ENCODE peak calls at places on chromosomes 3 and 15, in seven cellular contexts. E is endothelial cell, V is AG04450, S is hepatocyte, G is psoas muscle, O is mesothelial cell of epicardium, U is RWPE1. M is an unnamed sample.

GRCh38 chr3:135992072-135992471 is 26.5 kb downstream of the PPP2R3A start:
- DNase-seq in E (no peak), S (no peak), O (no peak), V (peak; percentile 53), U (peak; percentile 68), G (no peak), M (no peak)

GRCh38 chr15:34621675-34622074 is 38.2 kb upstream of the GOLGA8B start:
- DNase-seq in S (no peak), O (no peak), G (no peak), E (no peak), U (peak; percentile 10), V (no peak), M (no peak)

GRCh38 chr3:122589297-122589696 is 11.8 kb downstream of the PARP15 start:
- DNase-seq in U (no peak), S (no peak), G (no peak), E (no peak), O (no peak), V (no peak), M (no peak)

GRCh38 chr3:149471991-149472390 is 2.5 kb upstream of the TM4SF4 start:
- DNase-seq in O (no peak), U (no peak), G (no peak), E (no peak), S (no peak), V (no peak), M (peak; percentile 73)

GRCh38 chr3:141690366-141691072 is 47.6 kb upstream of the RNF7 start:
- DNase-seq in U (no peak), V (no peak), E (no peak), G (no peak), O (no peak), S (no peak), M (no peak)

GRCh38 chr3:157958471-157958870 is 147.7 kb downstream of the SHOX2 start:
- DNase-seq in O (no peak), E (no peak), V (no peak), U (no peak), S (no peak), G (no peak), M (no peak)

GRCh38 chr15:39592500-39592899 is 11.6 kb downstream of the THBS1 start:
- DNase-seq in G (no peak), E (no peak), V (no peak), S (no peak), O (no peak), U (no peak), M (no peak)

GRCh38 chr3:38247366-38248035 is 18.1 kb upstream of the SLC22A13 start:
- DNase-seq in E (no peak), U (peak; percentile 81), O (no peak), S (peak; percentile 26), V (peak; percentile 64), G (no peak), M (peak; percentile 15)

GRCh38 chr15:66024998-66025397 is 155.7 kb downstream of the RAB11A start:
- DNase-seq in O (peak; percentile 82), U (peak; percentile 17), V (no peak), E (no peak), S (peak; percentile 63), G (no peak), M (no peak)

GRCh38 chr15:72155021-72155621 is 36.9 kb downstream of the SENP8 start:
- DNase-seq in E (no peak), O (peak; percentile 76), U (peak; percentile 81), G (peak; percentile 57), V (no peak), S (peak; percentile 64), M (peak; percentile 94)

GRCh38 chr3:4981688-4982494 is 2.7 kb downstream of the BHLHE40 start:
- DNase-seq in O (no peak), S (peak; percentile 66), E (peak; percentile 33), V (no peak), G (no peak), U (no peak), M (no peak)

GRCh38 chr3:7444886-7445285 is 584.0 kb downstream of the GRM7 start:
- DNase-seq in V (no peak), G (no peak), E (no peak), O (no peak), S (no peak), U (no peak), M (no peak)

GRCh38 chr3:77169844-77170243 is 129.9 kb downstream of the ROBO2 start:
- DNase-seq in V (no peak), E (no peak), G (no peak), S (no peak), O (no peak), U (no peak), M (no peak)

GRCh38 chr3:59446775-59447465 is 397.1 kb upstream of the CFAP20DC start:
- DNase-seq in O (no peak), G (no peak), E (no peak), S (no peak), V (no peak), U (no peak), M (no peak)

GRCh38 chr3:183381179-183381578 is 47.2 kb downstream of the MCF2L2 start:
- DNase-seq in V (peak; percentile 3), U (no peak), S (no peak), O (no peak), E (no peak), G (no peak), M (no peak)

GRCh38 chr15:91469627-91470567 is 369.8 kb downstream of the SV2B start:
- DNase-seq in E (no peak), S (no peak), V (no peak), G (no peak), O (peak; percentile 40), U (no peak), M (no peak)

GRCh38 chr3:111758642-111759041 is 100.4 kb upstream of the PHLDB2 start:
- DNase-seq in V (no peak), G (no peak), O (no peak), U (peak; percentile 17), S (no peak), E (no peak), M (no peak)

GRCh38 chr15:31221936-31222515 is 104.6 kb upstream of the KLF13 start:
- DNase-seq in O (no peak), E (no peak), V (no peak), S (peak; percentile 38), U (no peak), G (no peak), M (no peak)

GRCh38 chr3:156605686-156606605 is 51.0 kb upstream of the SSR3 start:
- DNase-seq in G (peak; percentile 40), S (peak; percentile 74), U (peak; percentile 9), E (peak; percentile 14), V (no peak), O (peak; percentile 43), M (peak; percentile 60)

GRCh38 chr15:88894348-88894818 is 961 bp downstream of the HAPLN3 start:
- DNase-seq in O (peak; percentile 78), S (peak; percentile 85), V (no peak), U (peak; percentile 54), G (peak; percentile 64), E (peak; percentile 86), M (peak; percentile 94)

GRCh38 chr15:66472176-66472999 is 25.2 kb downstream of the SNAPC5 start:
- DNase-seq in S (no peak), V (no peak), G (no peak), E (no peak), O (no peak), U (no peak), M (peak; percentile 60)

GRCh38 chr3:13053425-13053824 is 19.8 kb downstream of the IQSEC1 start:
- DNase-seq in U (no peak), E (no peak), V (no peak), G (peak; percentile 11), O (no peak), S (no peak), M (no peak)

GRCh38 chr3:105414841-105415240 is 48.1 kb downstream of the ALCAM start:
- DNase-seq in V (no peak), G (no peak), S (peak; percentile 26), O (no peak), U (no peak), E (no peak), M (no peak)

GRCh38 chr3:20742903-20743302 is 556.9 kb upstream of the SGO1 start:
- DNase-seq in U (no peak), V (no peak), S (no peak), O (no peak), E (no peak), G (no peak), M (no peak)

GRCh38 chr15:101194246-101195138 is 57.4 kb downstream of the CHSY1 start:
- DNase-seq in U (no peak), O (no peak), V (no peak), E (no peak), G (no peak), S (no peak), M (no peak)

GRCh38 chr15:22838292-22839042 is at the start of gene NIPA2:
- DNase-seq in G (peak; percentile 98), S (peak; percentile 99), U (peak; percentile 99), V (peak; percentile 94), O (peak; percentile 100), E (peak; percentile 99), M (peak; percentile 88)
- TF ChIP-seq CTCF in G (no peak), S (no peak), U (no peak), V (no peak), O (no peak), E (no peak), M (no peak)

DNA sequence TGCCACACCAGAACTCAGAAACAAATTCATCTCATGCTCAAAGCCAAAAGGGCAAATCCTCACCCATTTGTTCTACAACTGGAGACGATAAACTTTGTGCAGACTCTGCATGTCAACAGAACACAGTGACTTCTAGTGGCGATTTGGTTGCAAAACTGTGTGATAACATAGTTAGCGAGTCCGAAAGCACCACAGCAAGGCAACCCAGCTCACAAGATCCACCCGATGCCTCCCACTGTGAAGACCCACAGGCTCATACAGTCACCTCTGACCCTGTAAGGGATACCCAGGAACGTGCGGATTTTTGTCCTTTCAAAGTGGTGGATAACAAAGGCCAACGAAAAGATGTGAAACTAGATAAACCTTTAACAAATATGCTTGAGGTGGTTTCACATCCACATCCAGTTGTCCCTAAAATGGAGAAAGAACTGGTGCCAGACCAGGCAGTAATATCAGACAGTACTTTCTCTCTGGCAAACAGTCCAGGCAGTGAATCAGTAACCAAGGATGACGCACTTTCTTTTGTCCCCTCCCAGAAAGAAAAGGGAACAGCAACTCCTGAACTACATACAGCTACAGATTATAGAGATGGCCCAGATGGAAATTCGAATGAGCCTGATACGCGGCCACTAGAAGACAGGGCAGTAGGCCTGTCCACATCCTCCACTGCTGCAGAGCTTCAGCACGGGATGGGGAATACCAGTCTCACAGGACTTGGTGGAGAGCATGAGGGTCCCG is 199.7 kb downstream of the AKAP13 start:
- DNase-seq in G (no peak), V (no peak), S (peak; percentile 31), E (no peak), U (no peak), O (no peak), M (peak; percentile 70)
- TF ChIP-seq CTCF in G (no peak), V (no peak), S (peak; percentile 16), E (no peak), U (no peak), O (no peak), M (no peak)

GRCh38 chr3:46778101-46778500 is 60.4 kb upstream of the PRSS50 start:
- DNase-seq in V (no peak), G (no peak), U (no peak), E (no peak), O (no peak), S (no peak), M (no peak)
- TF ChIP-seq CTCF in V (no peak), G (no peak), U (no peak), E (no peak), O (no peak), S (no peak), M (no peak)

GRCh38 chr15:96353931-96354730 is 23.6 kb downstream of the NR2F2 start:
- DNase-seq in E (peak; percentile 72), V (no peak), U (no peak), O (peak; percentile 60), G (peak; percentile 70), S (peak; percentile 61), M (peak; percentile 87)
- TF ChIP-seq CTCF in E (peak; percentile 52), V (peak; percentile 78), U (peak; percentile 21), O (peak; percentile 53), G (peak; percentile 30), S (peak; percentile 62), M (peak; percentile 80)